ENCODE peak calls at places on chromosomes 3 and 15, in nine cellular contexts. F is BE2C, Y is endothelial cell of umbilical vein, L is IMR-90, I is breast epithelium, K is GM23248, D is adrenal gland, C is heart right ventricle, E is body of pancreas. U is an unnamed sample. For H3K4me1, the result is how much of the 10 kb centered on the place peaks cover.

GRCh38 chr3:57160046-57160730 is 5.0 kb downstream of the IL17RD start:
- DNase-seq in F (no peak), Y (no peak), L (no peak), I (no peak), K (no peak), D (no peak), C (peak), E (no peak), U (peak)

GRCh38 chr3:185537369-185537970 is 14.9 kb downstream of the LIPH start:
- DNase-seq in F (no peak), Y (peak), L (peak), I (peak), K (peak), D (peak), C (no peak), E (peak), U (peak)

GRCh38 chr3:121660356-121661171 is at the start of gene HCLS1:
- DNase-seq in F (no peak), Y (peak), L (no peak), I (no peak), K (peak), D (peak), C (peak), E (peak), U (peak)

GRCh38 chr3:56801151-56801596 is 575 bp downstream of the ARHGEF3 start:
- DNase-seq in F (no peak), Y (peak), L (no peak), I (no peak), K (no peak), D (no peak), C (no peak), E (peak), U (no peak)

GRCh38 chr15:31405200-31405929 is 78.7 kb downstream of the KLF13 start:
- DNase-seq in F (no peak), Y (peak), L (peak), I (no peak), K (no peak), D (no peak), C (no peak), E (no peak), U (no peak)

GRCh38 chr15:31136016-31136415 is 34.5 kb upstream of the TRPM1 start:
- DNase-seq in F (no peak), Y (no peak), L (no peak), I (no peak), K (no peak), D (no peak), C (no peak), E (no peak), U (peak)

GRCh38 chr3:48426944-48427629 is 2.8 kb downstream of the PLXNB1 start:
- DNase-seq in F (no peak), Y (no peak), L (no peak), I (no peak), K (peak), D (no peak), C (no peak), E (no peak), U (no peak)

GRCh38 chr3:65945480-65945879 is 93.2 kb downstream of the MAGI1 start:
- DNase-seq in F (no peak), Y (no peak), L (peak), I (no peak), K (peak), D (no peak), C (no peak), E (no peak), U (no peak)

GRCh38 chr3:195612075-195612800 is 28.5 kb upstream of the APOD start:
- DNase-seq in F (no peak), Y (no peak), L (no peak), I (peak), K (no peak), D (peak), C (no peak), E (peak), U (no peak)

GRCh38 chr15:33179874-33180273 is 14.6 kb downstream of the FMN1 start:
- DNase-seq in F (no peak), Y (no peak), L (no peak), I (no peak), K (no peak), D (no peak), C (no peak), E (no peak), U (no peak)

GRCh38 chr3:64266983-64267382 is 41.7 kb upstream of the PRICKLE2 start:
- DNase-seq in F (no peak), Y (no peak), L (no peak), I (no peak), K (peak), D (no peak), C (no peak), E (no peak), U (no peak)

GRCh38 chr3:48086736-48087470 is 70.7 kb upstream of the MAP4 start:
- DNase-seq in F (no peak), Y (peak), L (peak), I (no peak), K (peak), D (no peak), C (no peak), E (no peak), U (no peak)

GRCh38 chr3:53264718-53265117 is 8.9 kb upstream of the TKT start:
- DNase-seq in F (no peak), Y (no peak), L (no peak), I (no peak), K (no peak), D (no peak), C (no peak), E (peak), U (no peak)

GRCh38 chr3:37729119-37729518 is 132.6 kb upstream of the CTDSPL start:
- DNase-seq in F (no peak), Y (no peak), L (peak), I (no peak), K (peak), D (no peak), C (no peak), E (no peak), U (no peak)

GRCh38 chr3:149658444-149659172 is 783 bp upstream of the WWTR1 start:
- DNase-seq in F (peak), Y (peak), L (peak), I (peak), K (peak), D (peak), C (peak), E (peak), U (peak)

GRCh38 chr15:70437882-70438331 is 325.5 kb downstream of the UACA start:
- DNase-seq in F (peak), Y (no peak), L (no peak), I (no peak), K (peak), D (no peak), C (no peak), E (no peak), U (peak)

GRCh38 chr15:97502038-97502437 is 458.5 kb upstream of the ARRDC4 start:
- DNase-seq in F (no peak), Y (peak), L (no peak), I (no peak), K (no peak), D (no peak), C (no peak), E (no peak), U (no peak)

GRCh38 chr15:70761046-70761445 is 2.3 kb downstream of the UACA start:
- DNase-seq in F (no peak), Y (no peak), L (no peak), I (no peak), K (no peak), D (no peak), C (no peak), E (no peak), U (no peak)

GRCh38 chr3:12230406-12230805 is 58.5 kb upstream of the PPARG start:
- DNase-seq in F (no peak), Y (no peak), L (no peak), I (no peak), K (no peak), D (no peak), C (no peak), E (no peak), U (no peak)

GRCh38 chr3:167669699-167670098 is 16.0 kb upstream of the WDR49 start:
- DNase-seq in F (no peak), Y (no peak), L (no peak), I (no peak), K (no peak), D (no peak), C (no peak), E (no peak), U (no peak)

GRCh38 chr3:157669403-157669802 is 166.2 kb upstream of the VEPH1 start:
- DNase-seq in F (no peak), Y (no peak), L (no peak), I (no peak), K (no peak), D (no peak), C (no peak), E (no peak), U (no peak)

GRCh38 chr3:185009650-185010049 is 143.2 kb downstream of the C3orf70 start:
- DNase-seq in F (no peak), Y (no peak), L (no peak), I (no peak), K (no peak), D (no peak), C (no peak), E (no peak), U (no peak)

GRCh38 chr15:28921925-28922711 is 36.3 kb downstream of the APBA2 start:
- DNase-seq in F (no peak), Y (no peak), L (no peak), I (no peak), K (no peak), D (no peak), C (no peak), E (no peak), U (no peak)

GRCh38 chr3:193776626-193777025 is 183.6 kb downstream of the OPA1 start:
- DNase-seq in F (no peak), Y (no peak), L (no peak), I (no peak), K (no peak), D (no peak), C (no peak), E (no peak), U (no peak)

GRCh38 chr3:123732447-123732846 is 147.6 kb upstream of the HACD2 start:
- DNase-seq in F (no peak), Y (no peak), L (peak), I (no peak), K (peak), D (no peak), C (no peak), E (no peak), U (no peak)

GRCh38 chr15:58282060-58282708 is 144.0 kb downstream of the AQP9 start:
- DNase-seq in F (no peak), Y (no peak), L (no peak), I (no peak), K (no peak), D (no peak), C (no peak), E (no peak), U (no peak)

GRCh38 chr15:58285212-58285920 is 146.4 kb upstream of the LIPC start:
- DNase-seq in F (no peak), Y (no peak), L (no peak), I (no peak), K (no peak), D (no peak), C (no peak), E (no peak), U (no peak)

GRCh38 chr15:58285921-58286278 is 145.9 kb upstream of the LIPC start:
- DNase-seq in F (no peak), Y (no peak), L (peak), I (no peak), K (no peak), D (no peak), C (no peak), E (no peak), U (no peak)

GRCh38 chr15:58283302-58283701 is 145.1 kb downstream of the AQP9 start:
- DNase-seq in F (no peak), Y (no peak), L (no peak), I (no peak), K (no peak), D (no peak), C (no peak), E (no peak), U (no peak)

GRCh38 chr15:58284293-58284692 is 146.1 kb downstream of the AQP9 start:
- DNase-seq in F (no peak), Y (no peak), L (no peak), I (no peak), K (no peak), D (no peak), C (no peak), E (no peak), U (no peak)
- H3K4me1 ChIP-seq in F (under half), Y (under half), L (under half), I (under half), K (under half), D (under half), C (under half), E (under half), U (under half)

DNA sequence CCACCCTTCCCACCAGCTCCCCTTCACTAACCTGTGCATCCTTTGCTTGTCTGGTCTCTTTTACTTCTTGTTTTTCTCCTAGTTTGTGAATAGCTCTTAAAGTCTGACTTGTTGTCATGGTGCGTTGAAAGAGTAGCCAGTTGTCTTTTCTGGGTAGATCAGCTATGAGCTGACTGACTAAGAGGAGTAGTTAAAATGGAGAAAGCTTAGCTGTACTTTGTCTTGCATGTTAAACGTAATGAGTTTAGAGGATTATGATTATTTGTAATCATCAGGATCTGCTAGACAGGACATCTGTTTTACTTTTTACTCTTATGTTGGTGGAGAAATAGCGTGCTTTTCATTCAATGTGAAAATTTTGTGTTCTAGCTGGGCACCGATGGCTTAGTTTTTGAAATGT is 35.9 kb downstream of the ATP2C1 start:
- DNase-seq in F (no peak), Y (no peak), L (no peak), I (no peak), K (peak), D (no peak), C (no peak), E (no peak), U (no peak)
- H3K4me1 ChIP-seq in F (under half), Y (under half), L (under half), I (under half), K (under half), D (under half), C (under half), E (under half), U (under half)

GRCh38 chr15:90419738-90420487 is 31.9 kb downstream of the IQGAP1 start:
- DNase-seq in F (no peak), Y (peak), L (peak), I (no peak), K (peak), D (no peak), C (no peak), E (no peak), U (peak)

GRCh38 chr15:90419202-90419601 is 31.2 kb downstream of the IQGAP1 start:
- DNase-seq in F (no peak), Y (no peak), L (no peak), I (no peak), K (peak), D (no peak), C (no peak), E (no peak), U (peak)

GRCh38 chr15:90420488-90420850 is 32.4 kb downstream of the IQGAP1 start:
- DNase-seq in F (no peak), Y (no peak), L (no peak), I (no peak), K (no peak), D (no peak), C (no peak), E (no peak), U (no peak)

GRCh38 chr15:90422043-90422442 is 34.0 kb downstream of the IQGAP1 start:
- DNase-seq in F (no peak), Y (no peak), L (no peak), I (no peak), K (no peak), D (no peak), C (no peak), E (no peak), U (no peak)

DNA sequence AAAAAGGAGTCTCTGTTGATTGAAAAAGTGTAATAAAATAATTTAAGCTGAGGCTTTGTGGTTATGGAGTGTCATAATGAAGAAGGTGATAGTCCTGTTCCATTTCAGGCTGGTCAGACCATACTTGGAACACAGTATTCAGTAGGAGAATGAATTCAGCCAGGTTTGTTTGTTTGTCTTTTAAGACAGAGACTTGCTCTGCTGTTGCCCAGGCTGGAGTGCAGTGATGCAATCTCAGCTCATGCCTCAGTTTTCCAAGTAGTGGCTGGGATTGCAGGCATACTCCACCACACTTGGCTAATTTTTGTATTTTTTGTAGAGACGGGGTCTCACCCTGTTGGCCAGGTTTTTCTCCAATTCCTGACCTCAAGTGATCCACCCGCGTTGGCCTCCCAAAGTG is 33.5 kb downstream of the IQGAP1 start:
- DNase-seq in F (no peak), Y (no peak), L (peak), I (no peak), K (no peak), D (no peak), C (no peak), E (no peak), U (no peak)
- H3K4me1 ChIP-seq in F (under half), Y (under half), L (under half), I (under half), K (half or more), D (half or more), C (half or more), E (half or more), U (under half)

GRCh38 chr3:146969356-146969755 is 364.2 kb upstream of the PLSCR5 start:
- DNase-seq in F (no peak), Y (no peak), L (peak), I (no peak), K (peak), D (no peak), C (no peak), E (no peak), U (no peak)
- H3K4me1 ChIP-seq in F (under half), Y (under half), L (under half), I (under half), K (half or more), D (under half), C (under half), E (under half), U (under half)

GRCh38 chr15:68113751-68114150 is 59.6 kb downstream of the PIAS1 start:
- DNase-seq in F (no peak), Y (no peak), L (no peak), I (no peak), K (peak), D (no peak), C (no peak), E (no peak), U (no peak)
- H3K4me1 ChIP-seq in F (under half), Y (under half), L (under half), I (under half), K (under half), D (under half), C (under half), E (under half), U (under half)

GRCh38 chr3:152278674-152279427 is 10.1 kb downstream of the MBNL1 start:
- DNase-seq in F (no peak), Y (no peak), L (no peak), I (no peak), K (peak), D (no peak), C (no peak), E (no peak), U (no peak)

GRCh38 chr3:152277198-152277597 is 8.5 kb downstream of the MBNL1 start:
- DNase-seq in F (no peak), Y (no peak), L (no peak), I (no peak), K (no peak), D (no peak), C (no peak), E (no peak), U (no peak)

GRCh38 chr3:152280539-152280938 is 11.8 kb downstream of the MBNL1 start:
- DNase-seq in F (no peak), Y (no peak), L (no peak), I (no peak), K (no peak), D (no peak), C (no peak), E (no peak), U (no peak)

GRCh38 chr3:152281032-152281713 is 12.4 kb downstream of the MBNL1 start:
- DNase-seq in F (no peak), Y (no peak), L (no peak), I (no peak), K (peak), D (no peak), C (no peak), E (no peak), U (no peak)

DNA sequence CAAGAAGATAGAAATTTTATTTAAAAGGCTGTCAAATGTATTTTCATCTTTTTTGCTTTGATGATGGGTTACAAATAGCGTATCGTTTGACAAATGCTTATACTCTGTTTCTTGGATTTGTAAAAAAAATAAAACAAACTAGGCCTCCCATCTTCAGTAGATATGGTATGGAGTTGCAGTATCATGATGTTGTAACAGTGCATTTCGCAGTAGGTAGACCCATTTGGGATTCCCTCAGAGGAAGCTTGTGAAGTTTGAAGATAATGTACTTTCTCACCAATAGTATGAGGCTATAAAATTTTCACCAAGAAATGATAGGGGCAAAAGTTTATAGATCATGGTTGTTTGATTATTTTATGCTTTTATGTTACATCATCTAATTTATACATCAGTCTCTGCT is 10.7 kb downstream of the MBNL1 start:
- DNase-seq in F (no peak), Y (no peak), L (no peak), I (no peak), K (no peak), D (no peak), C (no peak), E (no peak), U (no peak)
- H3K4me1 ChIP-seq in F (under half), Y (half or more), L (under half), I (under half), K (half or more), D (half or more), C (half or more), E (half or more), U (under half)